ENCODE peak calls at places on chromosome 21, in six cellular contexts. E, L, C, D, Y and S are unnamed samples.

GRCh38 chr21:32335601-32336575 is 37.2 kb downstream of the MRAP start:
- DNase-seq in E (no peak), L (no peak), C (no peak), D (no peak), Y (no peak), S (no peak)

GRCh38 chr21:23853796-23854379 is 1753.4 kb downstream of the MRPL39 start:
- DNase-seq in E (no peak), L (peak; percentile 19), C (no peak), D (no peak), Y (peak; percentile 19), S (no peak)

GRCh38 chr21:30340714-30341573 is 3.5 kb upstream of the KRTAP27-1 start:
- DNase-seq in E (peak; percentile 34), L (peak; percentile 59), C (peak; percentile 0), D (no peak), Y (peak; percentile 11), S (no peak)

GRCh38 chr21:31446206-31446900 is 102.3 kb upstream of the TIAM1 start:
- DNase-seq in E (no peak), L (no peak), C (no peak), D (no peak), Y (no peak), S (no peak)

GRCh38 chr21:43290529-43291346 is 121.9 kb downstream of the CRYAA start:
- DNase-seq in E (no peak), L (no peak), C (no peak), D (no peak), Y (peak; percentile 77), S (no peak)

GRCh38 chr21:34031835-34032370 is 41.5 kb upstream of the MRPS6 start:
- DNase-seq in E (no peak), L (peak; percentile 36), C (no peak), D (no peak), Y (no peak), S (no peak)

GRCh38 chr21:35511298-35512162 is 462.4 kb upstream of the RUNX1 start:
- DNase-seq in E (no peak), L (no peak), C (no peak), D (no peak), Y (no peak), S (no peak)

GRCh38 chr21:34938079-34938764 is 110.9 kb downstream of the RUNX1 start:
- DNase-seq in E (no peak), L (no peak), C (no peak), D (no peak), Y (no peak), S (no peak)

GRCh38 chr21:32186843-32187242 is 92.0 kb downstream of the MIS18A start:
- DNase-seq in E (no peak), L (no peak), C (no peak), D (no peak), Y (no peak), S (no peak)

GRCh38 chr21:33047231-33047630 is 21.5 kb downstream of the OLIG2 start:
- DNase-seq in E (no peak), L (peak; percentile 62), C (no peak), D (no peak), Y (no peak), S (no peak)

GRCh38 chr21:34973685-34974084 is 75.4 kb downstream of the RUNX1 start:
- DNase-seq in E (no peak), L (no peak), C (no peak), D (no peak), Y (no peak), S (no peak)

GRCh38 chr21:17089121-17089520 is 423.7 kb upstream of the CXADR start:
- DNase-seq in E (no peak), L (no peak), C (no peak), D (no peak), Y (no peak), S (no peak)

GRCh38 chr21:34073749-34074282 is 438 bp downstream of the MRPS6 start:
- DNase-seq in E (peak; percentile 25), L (peak; percentile 35), C (no peak), D (peak; percentile 48), Y (peak; percentile 54), S (no peak)

GRCh38 chr21:35011681-35012080 is 37.4 kb downstream of the RUNX1 start:
- DNase-seq in E (no peak), L (no peak), C (no peak), D (no peak), Y (no peak), S (no peak)

DNA sequence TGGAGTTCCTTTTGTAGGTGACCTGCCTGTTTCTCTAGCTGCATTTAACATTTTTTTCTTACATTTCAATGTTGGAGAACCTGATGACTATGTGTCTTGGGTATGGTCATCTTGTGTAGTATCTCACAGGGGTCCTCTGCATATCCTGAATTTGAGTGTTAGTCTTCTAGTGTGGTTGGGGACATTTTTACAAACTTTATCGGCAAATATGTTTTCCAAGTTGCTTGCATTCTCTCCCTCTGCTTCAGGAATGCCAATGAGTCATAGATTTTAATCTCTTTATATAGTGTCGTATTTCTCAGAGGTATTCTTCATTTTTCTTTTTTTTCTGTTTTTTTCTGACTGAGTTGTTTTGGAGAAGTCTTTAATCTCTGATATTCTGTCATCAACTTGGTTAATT is 684.0 kb downstream of the NCAM2 start:
- DNase-seq in E (no peak), L (no peak), C (no peak), D (no peak), Y (no peak), S (no peak)
- TF ChIP-seq CTCF in E (no peak), L (no peak), C (no peak), D (no peak), Y (no peak), S (no peak)

DNA sequence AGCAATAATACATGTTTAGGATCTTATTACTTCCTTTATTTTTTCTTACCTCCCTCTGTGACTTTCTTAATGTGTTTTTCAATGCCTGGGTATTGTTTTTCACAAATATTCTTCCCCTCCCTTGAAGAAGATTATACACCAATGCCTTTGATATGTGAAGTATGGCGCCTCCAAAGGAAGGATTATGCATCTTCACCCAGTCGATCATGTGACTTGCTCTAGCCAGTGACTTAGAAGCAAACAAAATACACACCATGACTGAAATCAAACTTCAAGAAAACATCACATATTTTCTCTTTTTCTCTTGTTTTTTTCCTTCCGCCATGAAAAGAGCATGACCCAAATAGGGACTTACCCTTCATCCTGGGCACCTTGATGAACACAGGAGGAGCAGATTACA is 297.1 kb downstream of the NCAM2 start:
- DNase-seq in E (no peak), L (no peak), C (no peak), D (no peak), Y (no peak), S (no peak)
- TF ChIP-seq CTCF in E (no peak), L (no peak), C (no peak), D (no peak), Y (no peak), S (no peak)

GRCh38 chr21:18387994-18388393 is 15.6 kb downstream of the TMPRSS15 start:
- DNase-seq in E (no peak), L (no peak), C (no peak), D (no peak), Y (no peak), S (no peak)
- TF ChIP-seq CTCF in E (no peak), L (no peak), C (no peak), D (no peak), Y (no peak), S (no peak)

GRCh38 chr21:38716088-38716487 is 89.6 kb upstream of the ETS2 start:
- DNase-seq in E (no peak), L (no peak), C (no peak), D (no peak), Y (no peak), S (no peak)

GRCh38 chr21:38714998-38715397 is 90.7 kb upstream of the ETS2 start:
- DNase-seq in E (no peak), L (no peak), C (no peak), D (no peak), Y (no peak), S (no peak)

GRCh38 chr21:38716942-38717341 is 88.8 kb upstream of the ETS2 start:
- DNase-seq in E (no peak), L (no peak), C (no peak), D (no peak), Y (no peak), S (no peak)

DNA sequence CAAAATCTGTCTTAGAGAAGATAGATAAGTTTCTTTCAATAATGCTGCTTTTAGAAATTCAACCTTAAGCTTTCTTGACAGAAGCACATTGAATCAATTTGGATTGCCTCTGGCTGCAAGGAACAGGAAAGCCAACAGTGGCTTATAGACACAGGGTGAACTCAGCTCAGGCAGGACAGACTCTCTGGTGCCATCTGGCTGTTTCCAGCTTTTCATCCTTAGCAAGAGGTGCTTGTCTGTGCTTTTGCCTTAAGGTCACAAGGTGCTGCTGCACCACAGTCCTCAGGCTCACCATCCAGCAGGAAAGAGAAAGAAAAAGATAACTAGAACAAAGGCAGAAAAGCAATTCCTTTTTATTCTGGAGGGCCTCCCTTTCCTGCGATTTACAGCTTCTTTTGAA is 93.7 kb upstream of the ETS2 start:
- DNase-seq in E (no peak), L (peak; percentile 12), C (peak; percentile 3), D (no peak), Y (peak; percentile 30), S (no peak)
- TF ChIP-seq CTCF in E (peak; percentile 19), L (no peak), C (peak; percentile 49), D (peak; percentile 24), Y (no peak), S (peak; percentile 41)

DNA sequence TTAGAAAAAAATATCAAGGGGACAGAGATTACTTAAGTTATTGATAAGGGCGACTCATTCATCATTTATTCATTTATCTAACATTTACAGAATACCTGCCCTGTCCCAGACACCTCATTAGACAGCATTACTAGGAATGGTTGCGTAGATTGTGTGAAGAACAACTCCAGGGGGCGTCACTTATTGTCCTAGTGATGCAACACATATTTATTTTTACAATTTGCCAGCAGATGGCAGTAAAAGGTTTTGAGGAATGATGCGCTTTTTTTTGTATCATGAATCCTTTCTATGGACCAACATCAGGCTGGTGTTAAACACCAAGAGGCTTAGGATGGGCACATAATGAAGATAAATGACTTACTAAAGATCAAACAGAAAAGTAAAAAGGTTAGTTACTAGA is 5.5 kb downstream of the NCAM2 start:
- DNase-seq in E (no peak), L (no peak), C (no peak), D (no peak), Y (no peak), S (no peak)
- TF ChIP-seq CTCF in E (peak; percentile 44), L (peak; percentile 26), C (no peak), D (no peak), Y (peak; percentile 12), S (no peak)

GRCh38 chr21:36980280-36981048 is 14.0 kb upstream of the HLCS start:
- DNase-seq in E (peak; percentile 20), L (peak; percentile 33), C (no peak), D (peak; percentile 39), Y (no peak), S (no peak)
- TF ChIP-seq CTCF in E (no peak), L (no peak), C (no peak), D (peak; percentile 14), Y (no peak), S (peak; percentile 26)

GRCh38 chr21:44940116-44940631 is 345 bp downstream of the SLX9 start:
- DNase-seq in E (no peak), L (no peak), C (no peak), D (no peak), Y (no peak), S (no peak)

GRCh38 chr21:44941567-44941966 is 1.7 kb downstream of the SLX9 start:
- DNase-seq in E (no peak), L (no peak), C (no peak), D (no peak), Y (no peak), S (no peak)

GRCh38 chr21:44938976-44939531 is 775 bp upstream of the SLX9 start:
- DNase-seq in E (no peak), L (no peak), C (no peak), D (no peak), Y (no peak), S (no peak)

GRCh38 chr21:44942566-44942965 is 2.7 kb downstream of the SLX9 start:
- DNase-seq in E (no peak), L (no peak), C (no peak), D (no peak), Y (no peak), S (no peak)

GRCh38 chr21:44939532-44940115 is at the start of gene SLX9:
- DNase-seq in E (peak; percentile 71), L (peak; percentile 69), C (peak; percentile 72), D (peak; percentile 75), Y (peak; percentile 95), S (no peak)
- TF ChIP-seq CTCF in E (peak; percentile 10), L (no peak), C (no peak), D (no peak), Y (no peak), S (peak; percentile 40)